ENCODE peak calls at places on chromosomes 4 and X, in four cellular contexts. One of them, this sample, is unnamed.

GRCh38 chr4:118849867-118850812 is 14.2 kb upstream of the SEC24D start:
- DNase-seq in HS-5: no peak
- DNase-seq in activated naive CD4-positive, alpha-beta T cell treated with anti-CD3 and anti-CD28 coated beads for 36 hours: peak
- DNase-seq in midbrain: no peak
- DNase-seq in this sample: no peak

GRCh38 chrX:132395645-132396044 is 93.2 kb downstream of the MBNL3 start:
- DNase-seq in HS-5: no peak
- DNase-seq in activated naive CD4-positive, alpha-beta T cell treated with anti-CD3 and anti-CD28 coated beads for 36 hours: no peak
- DNase-seq in midbrain: no peak
- DNase-seq in this sample: no peak

GRCh38 chr4:102308032-102308799 is 37.1 kb downstream of the SLC39A8 start:
- DNase-seq in HS-5: no peak
- DNase-seq in activated naive CD4-positive, alpha-beta T cell treated with anti-CD3 and anti-CD28 coated beads for 36 hours: no peak
- DNase-seq in midbrain: no peak
- DNase-seq in this sample: no peak

GRCh38 chr4:168150651-168151050 is 58.3 kb downstream of the ANXA10 start:
- DNase-seq in HS-5: no peak
- DNase-seq in activated naive CD4-positive, alpha-beta T cell treated with anti-CD3 and anti-CD28 coated beads for 36 hours: no peak
- DNase-seq in midbrain: no peak
- DNase-seq in this sample: no peak

GRCh38 chr4:98786866-98787265 is 128.5 kb upstream of the TSPAN5 start:
- DNase-seq in HS-5: no peak
- DNase-seq in activated naive CD4-positive, alpha-beta T cell treated with anti-CD3 and anti-CD28 coated beads for 36 hours: no peak
- DNase-seq in midbrain: no peak
- DNase-seq in this sample: no peak

GRCh38 chr4:7034262-7035081 is 8.7 kb upstream of the TADA2B start:
- DNase-seq in HS-5: no peak
- DNase-seq in activated naive CD4-positive, alpha-beta T cell treated with anti-CD3 and anti-CD28 coated beads for 36 hours: no peak
- DNase-seq in midbrain: no peak
- DNase-seq in this sample: no peak

GRCh38 chr4:161799687-161800086 is 364.1 kb downstream of the FSTL5 start:
- DNase-seq in HS-5: peak
- DNase-seq in activated naive CD4-positive, alpha-beta T cell treated with anti-CD3 and anti-CD28 coated beads for 36 hours: no peak
- DNase-seq in midbrain: no peak
- DNase-seq in this sample: no peak

GRCh38 chr4:154491731-154492249 is at the start of gene DCHS2:
- DNase-seq in HS-5: no peak
- DNase-seq in activated naive CD4-positive, alpha-beta T cell treated with anti-CD3 and anti-CD28 coated beads for 36 hours: peak
- DNase-seq in midbrain: no peak
- DNase-seq in this sample: no peak

GRCh38 chrX:32191316-32191715 is 1020.0 kb downstream of the DMD start:
- DNase-seq in HS-5: no peak
- DNase-seq in activated naive CD4-positive, alpha-beta T cell treated with anti-CD3 and anti-CD28 coated beads for 36 hours: no peak
- DNase-seq in midbrain: no peak
- DNase-seq in this sample: no peak

GRCh38 chr4:158783775-158784174 is 14.9 kb downstream of the FNIP2 start:
- DNase-seq in HS-5: no peak
- DNase-seq in activated naive CD4-positive, alpha-beta T cell treated with anti-CD3 and anti-CD28 coated beads for 36 hours: no peak
- DNase-seq in midbrain: no peak
- DNase-seq in this sample: no peak

GRCh38 chr4:102641796-102642195 is 119.0 kb downstream of the MANBA start:
- DNase-seq in HS-5: no peak
- DNase-seq in activated naive CD4-positive, alpha-beta T cell treated with anti-CD3 and anti-CD28 coated beads for 36 hours: no peak
- DNase-seq in midbrain: peak
- DNase-seq in this sample: no peak

GRCh38 chrX:57289089-57289488 is 2.6 kb downstream of the FAAH2 start:
- DNase-seq in HS-5: no peak
- DNase-seq in activated naive CD4-positive, alpha-beta T cell treated with anti-CD3 and anti-CD28 coated beads for 36 hours: no peak
- DNase-seq in midbrain: no peak
- DNase-seq in this sample: no peak

GRCh38 chr4:99635601-99636000 is 22.0 kb downstream of the C4orf54 start:
- DNase-seq in HS-5: peak
- DNase-seq in activated naive CD4-positive, alpha-beta T cell treated with anti-CD3 and anti-CD28 coated beads for 36 hours: no peak
- DNase-seq in midbrain: no peak
- DNase-seq in this sample: no peak

GRCh38 chr4:165994706-165995105 is 121.7 kb downstream of the TLL1 start:
- DNase-seq in HS-5: peak
- DNase-seq in activated naive CD4-positive, alpha-beta T cell treated with anti-CD3 and anti-CD28 coated beads for 36 hours: no peak
- DNase-seq in midbrain: no peak
- DNase-seq in this sample: no peak

This sample was measured in cerebellar cortex.